ENCODE peak calls at places on chromosomes 2 and 18, in four cellular contexts. One of them, this sample, is unnamed.

GRCh38 chr2:27270680-27271079 is 4.6 kb upstream of the DNAJC5G start:
- DNase-seq in HepG2: no peak
- DNase-seq in SK-N-SH: no peak
- DNase-seq in K562: no peak
- DNase-seq in this sample: no peak

GRCh38 chr2:143528021-143528420 is 398.8 kb downstream of the ARHGAP15 start:
- DNase-seq in HepG2: no peak
- DNase-seq in SK-N-SH: no peak
- DNase-seq in K562: no peak
- DNase-seq in this sample: no peak

GRCh38 chr2:64276417-64277095 is 132.3 kb upstream of the PELI1 start:
- DNase-seq in HepG2: no peak
- DNase-seq in SK-N-SH: no peak
- DNase-seq in K562: no peak
- DNase-seq in this sample: no peak

GRCh38 chr18:37741012-37741586 is 175.5 kb upstream of the CELF4 start:
- DNase-seq in HepG2: no peak
- DNase-seq in SK-N-SH: no peak
- DNase-seq in K562: no peak
- DNase-seq in this sample: no peak

GRCh38 chr2:232315049-232315922 is 63.3 kb upstream of the ALPP start:
- DNase-seq in HepG2: no peak
- DNase-seq in SK-N-SH: no peak
- DNase-seq in K562: no peak
- DNase-seq in this sample: peak

GRCh38 chr2:19021100-19021476 is 337.3 kb downstream of the OSR1 start:
- DNase-seq in HepG2: peak
- DNase-seq in SK-N-SH: no peak
- DNase-seq in K562: no peak
- DNase-seq in this sample: no peak

GRCh38 chr18:22551536-22552151 is 133.9 kb upstream of the CTAGE1 start:
- DNase-seq in HepG2: no peak
- DNase-seq in SK-N-SH: no peak
- DNase-seq in K562: no peak
- DNase-seq in this sample: no peak

GRCh38 chr2:239008004-239008403 is 160.1 kb downstream of the TWIST2 start:
- DNase-seq in HepG2: no peak
- DNase-seq in SK-N-SH: no peak
- DNase-seq in K562: no peak
- DNase-seq in this sample: no peak

GRCh38 chr2:39093208-39093898 is 27.5 kb downstream of the SOS1 start:
- DNase-seq in HepG2: no peak
- DNase-seq in SK-N-SH: peak
- DNase-seq in K562: peak
- DNase-seq in this sample: no peak

GRCh38 chr2:45649855-45650806 is 1.3 kb upstream of the PRKCE start:
- DNase-seq in HepG2: peak
- DNase-seq in SK-N-SH: peak
- DNase-seq in K562: peak
- DNase-seq in this sample: no peak

GRCh38 chr2:95700554-95700953 is 108.8 kb downstream of the TRIM43 start:
- DNase-seq in HepG2: no peak
- DNase-seq in SK-N-SH: no peak
- DNase-seq in K562: no peak
- DNase-seq in this sample: no peak

GRCh38 chr2:135820003-135820618 is 16.9 kb downstream of the LCT start:
- DNase-seq in HepG2: no peak
- DNase-seq in SK-N-SH: no peak
- DNase-seq in K562: no peak
- DNase-seq in this sample: peak

GRCh38 chr2:220847587-220847986 is 724.5 kb downstream of the EPHA4 start:
- DNase-seq in HepG2: no peak
- DNase-seq in SK-N-SH: no peak
- DNase-seq in K562: no peak
- DNase-seq in this sample: no peak

GRCh38 chr2:68799615-68800400 is 65.2 kb downstream of the ARHGAP25 start:
- DNase-seq in HepG2: no peak
- DNase-seq in SK-N-SH: peak
- DNase-seq in K562: peak
- DNase-seq in this sample: no peak

GRCh38 chr2:101124684-101125366 is 26.4 kb downstream of the TBC1D8 start:
- DNase-seq in HepG2: peak
- DNase-seq in SK-N-SH: no peak
- DNase-seq in K562: no peak
- DNase-seq in this sample: no peak

GRCh38 chr2:30334738-30335426 is 103.5 kb downstream of the LBH start:
- DNase-seq in HepG2: no peak
- DNase-seq in SK-N-SH: peak
- DNase-seq in K562: no peak
- DNase-seq in this sample: peak

GRCh38 chr2:227360351-227360750 is 18.8 kb downstream of the TM4SF20 start:
- DNase-seq in HepG2: no peak
- DNase-seq in SK-N-SH: no peak
- DNase-seq in K562: no peak
- DNase-seq in this sample: no peak

GRCh38 chr2:11703700-11704099 is 33.7 kb upstream of the NTSR2 start:
- DNase-seq in HepG2: no peak
- DNase-seq in SK-N-SH: no peak
- DNase-seq in K562: no peak
- DNase-seq in this sample: no peak

GRCh38 chr18:10041180-10041579 is 127.4 kb downstream of the VAPA start:
- DNase-seq in HepG2: no peak
- DNase-seq in SK-N-SH: no peak
- DNase-seq in K562: no peak
- DNase-seq in this sample: no peak

GRCh38 chr2:148342091-148342490 is 302.5 kb upstream of the EPC2 start:
- DNase-seq in HepG2: no peak
- DNase-seq in SK-N-SH: no peak
- DNase-seq in K562: no peak
- DNase-seq in this sample: no peak

GRCh38 chr18:36099311-36099710 is 29.8 kb downstream of the SLC39A6 start:
- DNase-seq in HepG2: no peak
- DNase-seq in SK-N-SH: peak
- DNase-seq in K562: no peak
- DNase-seq in this sample: no peak

GRCh38 chr2:144217853-144218633 is 301.9 kb downstream of the ZEB2 start:
- DNase-seq in HepG2: no peak
- DNase-seq in SK-N-SH: no peak
- DNase-seq in K562: no peak
- DNase-seq in this sample: no peak

GRCh38 chr2:239502430-239503221 is 101.8 kb upstream of the HDAC4 start:
- DNase-seq in HepG2: no peak
- DNase-seq in SK-N-SH: no peak
- DNase-seq in K562: no peak
- DNase-seq in this sample: no peak

GRCh38 chr18:56447972-56448371 is 190.4 kb downstream of the TXNL1 start:
- DNase-seq in HepG2: no peak
- DNase-seq in SK-N-SH: no peak
- DNase-seq in K562: no peak
- DNase-seq in this sample: no peak

GRCh38 chr2:210215120-210215519 is 10.1 kb downstream of the ACADL start:
- DNase-seq in HepG2: no peak
- DNase-seq in SK-N-SH: no peak
- DNase-seq in K562: no peak
- DNase-seq in this sample: no peak

GRCh38 chr2:50749226-50749625 is 282.7 kb downstream of the NRXN1 start:
- DNase-seq in HepG2: no peak
- DNase-seq in SK-N-SH: no peak
- DNase-seq in K562: no peak
- DNase-seq in this sample: no peak

GRCh38 chr2:50743471-50743870 is 288.5 kb downstream of the NRXN1 start:
- DNase-seq in HepG2: no peak
- DNase-seq in SK-N-SH: no peak
- DNase-seq in K562: no peak
- DNase-seq in this sample: no peak

GRCh38 chr2:50751255-50752069 is 280.5 kb downstream of the NRXN1 start:
- DNase-seq in HepG2: no peak
- DNase-seq in SK-N-SH: no peak
- DNase-seq in K562: no peak
- DNase-seq in this sample: no peak

GRCh38 chr2:50748652-50749174 is 283.2 kb downstream of the NRXN1 start:
- DNase-seq in HepG2: no peak
- DNase-seq in SK-N-SH: peak
- DNase-seq in K562: no peak
- DNase-seq in this sample: no peak

GRCh38 chr2:50746526-50746925 is 285.4 kb downstream of the NRXN1 start:
- DNase-seq in HepG2: peak
- DNase-seq in SK-N-SH: peak
- DNase-seq in K562: peak
- DNase-seq in this sample: no peak
- TF ChIP-seq GABPA in HepG2: no peak
- TF ChIP-seq GABPA in SK-N-SH: no peak
- TF ChIP-seq GABPA in K562: no peak
- TF ChIP-seq GABPA in this sample: no peak

GRCh38 chr18:50719471-50719987 is 100.3 kb downstream of the MRO start:
- DNase-seq in HepG2: no peak
- DNase-seq in SK-N-SH: no peak
- DNase-seq in K562: no peak
- DNase-seq in this sample: no peak

GRCh38 chr18:50722311-50722710 is 97.5 kb downstream of the MRO start:
- DNase-seq in HepG2: no peak
- DNase-seq in SK-N-SH: no peak
- DNase-seq in K562: no peak
- DNase-seq in this sample: no peak

GRCh38 chr18:50716902-50717301 is 102.9 kb downstream of the MRO start:
- DNase-seq in HepG2: no peak
- DNase-seq in SK-N-SH: no peak
- DNase-seq in K562: no peak
- DNase-seq in this sample: no peak

GRCh38 chr18:50721006-50721405 is 98.8 kb downstream of the MRO start:
- DNase-seq in HepG2: no peak
- DNase-seq in SK-N-SH: no peak
- DNase-seq in K562: no peak
- DNase-seq in this sample: no peak

DNA sequence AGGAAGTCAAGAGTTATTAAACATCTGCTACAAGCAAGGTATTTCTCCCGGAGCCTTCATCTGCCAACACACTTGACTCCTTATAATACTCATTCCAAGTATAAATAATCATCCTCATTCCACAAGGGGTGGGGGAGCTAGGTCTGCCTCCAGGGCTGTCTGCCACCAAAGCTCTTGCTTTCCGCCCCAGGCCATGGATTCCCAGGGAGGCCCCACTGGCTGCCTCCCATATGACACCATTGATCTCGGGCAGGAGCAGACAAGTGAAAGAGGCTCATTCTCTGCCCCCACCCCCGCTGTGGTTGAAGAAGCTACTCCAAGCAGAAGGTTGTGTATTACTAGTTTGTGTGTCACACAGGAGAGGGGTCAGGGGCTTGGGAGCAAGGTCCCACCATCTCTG is 99.5 kb downstream of the MRO start:
- DNase-seq in HepG2: no peak
- DNase-seq in SK-N-SH: no peak
- DNase-seq in K562: no peak
- DNase-seq in this sample: no peak
- TF ChIP-seq MXI1 in HepG2: no peak
- TF ChIP-seq MXI1 in SK-N-SH: no peak
- TF ChIP-seq MXI1 in K562: no peak
- TF ChIP-seq MXI1 in this sample: no peak

DNA sequence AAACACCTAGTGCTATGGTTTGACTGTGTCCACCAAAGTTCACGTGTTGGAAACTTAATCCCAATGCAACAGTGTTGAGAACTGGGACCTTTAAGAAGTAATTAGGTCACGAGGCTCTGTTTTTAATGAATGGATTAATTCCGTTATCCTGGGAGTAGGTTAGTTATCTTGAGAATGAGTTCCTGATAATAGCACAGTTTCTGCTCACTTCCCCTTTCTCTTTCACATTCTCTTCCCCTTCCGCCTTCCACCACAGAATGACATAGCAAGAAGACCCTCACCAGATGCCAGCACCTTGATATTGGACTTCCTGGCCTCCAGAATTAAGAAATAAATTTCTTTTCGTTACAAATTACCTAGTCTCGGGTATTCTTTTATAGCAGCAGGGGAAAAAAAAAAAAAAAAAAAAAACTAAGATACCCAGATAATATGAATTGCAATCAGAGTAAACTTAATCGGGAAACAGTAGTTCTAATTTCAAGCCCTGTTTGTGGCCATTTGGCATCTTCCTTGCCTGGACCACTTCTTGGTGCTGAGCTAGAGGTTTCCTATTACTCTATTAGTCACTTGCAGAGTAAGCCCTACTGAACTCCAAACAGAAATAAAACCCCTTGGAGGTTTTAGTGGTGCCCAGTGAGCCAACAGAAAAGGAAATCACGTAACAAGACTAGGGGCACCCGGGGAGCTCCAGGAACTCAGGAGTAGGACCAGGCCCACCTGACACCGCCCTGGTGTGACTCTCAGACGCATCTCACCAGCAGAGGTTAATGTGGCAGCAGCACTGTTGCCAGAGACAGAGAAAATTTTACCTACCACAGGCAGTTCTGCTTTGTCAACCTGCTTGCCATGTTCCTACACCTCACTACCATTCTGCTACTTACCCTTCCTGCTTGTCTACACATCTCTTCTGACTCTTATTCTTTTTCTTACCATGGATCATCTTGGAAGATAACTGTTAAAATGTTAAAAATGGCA is 147.6 kb upstream of the CAB39 start:
- DNase-seq in HepG2: no peak
- DNase-seq in SK-N-SH: no peak
- DNase-seq in K562: no peak
- DNase-seq in this sample: no peak
- TF ChIP-seq RAD21 in HepG2: no peak
- TF ChIP-seq RAD21 in SK-N-SH: no peak
- TF ChIP-seq RAD21 in K562: no peak
- TF ChIP-seq RAD21 in this sample: no peak

GRCh38 chr18:59617468-59617932 is 79.7 kb downstream of the CCBE1 start:
- DNase-seq in HepG2: no peak
- DNase-seq in SK-N-SH: peak
- DNase-seq in K562: no peak
- DNase-seq in this sample: no peak
- TF ChIP-seq GABPA in HepG2: no peak
- TF ChIP-seq GABPA in SK-N-SH: no peak
- TF ChIP-seq GABPA in K562: no peak
- TF ChIP-seq GABPA in this sample: no peak

DNA sequence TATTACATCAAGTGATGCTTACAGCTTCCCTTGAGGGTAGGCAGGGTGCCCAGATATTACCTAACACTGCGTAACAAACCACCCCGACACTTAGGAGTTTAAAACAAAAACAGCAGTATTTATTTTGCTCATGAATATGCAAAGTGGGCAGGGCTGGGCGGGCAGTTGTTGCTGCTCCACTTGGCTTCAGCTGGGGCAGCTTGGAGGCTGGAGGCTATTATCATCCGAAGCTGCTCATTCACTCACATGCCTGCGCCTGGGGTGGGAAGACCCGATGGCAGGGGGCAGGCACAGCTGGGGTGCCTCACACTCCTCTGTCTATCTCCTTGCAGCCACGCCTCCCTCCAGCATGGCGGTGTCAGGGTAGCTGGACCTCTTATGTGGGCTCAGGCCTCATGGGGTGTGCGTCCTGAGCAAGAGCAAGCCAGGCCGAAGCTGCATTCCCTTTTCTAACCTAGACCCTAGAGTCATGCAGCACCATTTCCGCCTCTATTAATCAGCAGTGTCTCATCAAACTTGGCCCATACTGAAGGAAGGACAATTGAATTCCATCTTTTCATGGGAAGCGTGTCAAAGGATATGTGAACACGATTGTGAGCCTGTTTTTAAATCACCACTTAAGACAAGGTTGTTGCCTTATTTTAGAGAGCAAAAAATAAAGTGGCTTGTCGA is 55.0 kb downstream of the SDC1 start:
- DNase-seq in HepG2: no peak
- DNase-seq in SK-N-SH: no peak
- DNase-seq in K562: no peak
- DNase-seq in this sample: no peak
- TF ChIP-seq MXI1 in HepG2: no peak
- TF ChIP-seq MXI1 in SK-N-SH: no peak
- TF ChIP-seq MXI1 in K562: no peak
- TF ChIP-seq MXI1 in this sample: no peak

This sample was measured in GM12878.